ENCODE peak calls at places on chromosomes 13 and 19, in seven cellular contexts. D is tibial nerve, Q is lower leg skin, M is esophagus squamous epithelium, P is uterus, C is A549, I is heart left ventricle. T is an unnamed sample.

GRCh38 chr13:110561335-110562033 is at the start of gene RAB20:
- DNase-seq in P (peak), Q (peak), M (peak), C (peak), D (peak), I (peak), T (peak)

GRCh38 chr19:35901854-35902661 is at the start of gene HCST:
- DNase-seq in D (no peak), Q (no peak), M (no peak), C (no peak), P (no peak), I (no peak), T (peak)

GRCh38 chr13:46602531-46602930 is 49.6 kb downstream of the LRCH1 start:
- DNase-seq in I (no peak), P (no peak), D (no peak), Q (no peak), C (no peak), M (no peak), T (no peak)

GRCh38 chr13:97911311-97912138 is 42.0 kb upstream of the IPO5 start:
- DNase-seq in C (peak), I (no peak), Q (no peak), P (no peak), M (no peak), D (no peak), T (peak)

GRCh38 chr13:113741101-113741731 is 17.8 kb upstream of the TMEM255B start:
- DNase-seq in D (no peak), M (no peak), P (no peak), Q (no peak), C (no peak), I (no peak), T (peak)

GRCh38 chr13:42401376-42401775 is 129.4 kb downstream of the AKAP11 start:
- DNase-seq in M (no peak), I (no peak), D (no peak), C (no peak), P (no peak), Q (no peak), T (no peak)

GRCh38 chr19:20078696-20079095 is 896 bp downstream of the ZNF90 start:
- DNase-seq in D (no peak), M (no peak), Q (peak), P (peak), C (no peak), I (peak), T (peak)

GRCh38 chr13:98216135-98216565 is 39.1 kb upstream of the RNF113B start:
- DNase-seq in P (peak), M (no peak), Q (no peak), C (peak), I (peak), D (no peak), T (no peak)

GRCh38 chr13:104641309-104641708 is 1575.1 kb upstream of the SLC10A2 start:
- DNase-seq in I (no peak), M (no peak), Q (no peak), C (no peak), D (no peak), P (no peak), T (no peak)

GRCh38 chr19:46515879-46516350 is 20.2 kb upstream of the PNMA8B start:
- DNase-seq in I (no peak), C (peak), D (no peak), P (no peak), Q (no peak), M (no peak), T (peak)

GRCh38 chr19:30630289-30631034 is 258.3 kb downstream of the ZNF536 start:
- DNase-seq in D (no peak), P (no peak), C (no peak), Q (no peak), M (no peak), I (no peak), T (no peak)

GRCh38 chr13:99380921-99381645 is 73.9 kb upstream of the GPR183 start:
- DNase-seq in C (no peak), Q (no peak), I (no peak), D (no peak), P (no peak), M (no peak), T (no peak)

GRCh38 chr13:104592127-104592526 is 1525.9 kb upstream of the SLC10A2 start:
- DNase-seq in Q (no peak), I (no peak), D (no peak), P (no peak), M (no peak), C (no peak), T (no peak)

GRCh38 chr13:75864718-75865117 is 228.6 kb downstream of the LMO7 start:
- DNase-seq in I (no peak), D (no peak), Q (no peak), P (no peak), C (peak), M (no peak), T (no peak)

GRCh38 chr13:112444001-112444311 is 67.8 kb downstream of the SPACA7 start:
- DNase-seq in P (no peak), Q (peak), M (no peak), D (no peak), C (peak), I (peak), T (peak)

GRCh38 chr13:71860547-71861131 is 6.4 kb downstream of the DACH1 start:
- DNase-seq in Q (no peak), P (no peak), C (no peak), I (no peak), D (no peak), M (no peak), T (peak)

GRCh38 chr13:73793361-73793760 is 340.8 kb downstream of the KLF12 start:
- DNase-seq in P (no peak), I (no peak), C (no peak), Q (no peak), D (no peak), M (no peak), T (no peak)

GRCh38 chr19:48342841-48343540 is 17.6 kb downstream of the EMP3 start:
- DNase-seq in M (no peak), Q (no peak), P (no peak), C (peak), D (no peak), I (no peak), T (peak)

GRCh38 chr13:112647256-112647655 is 42.6 kb upstream of the ATP11A start:
- DNase-seq in I (no peak), P (no peak), Q (peak), D (no peak), M (no peak), C (no peak), T (no peak)

GRCh38 chr19:18000981-18001836 is 6.8 kb upstream of the ARRDC2 start:
- DNase-seq in Q (peak), M (peak), D (peak), I (peak), C (peak), P (peak), T (peak)
- TF ChIP-seq POLR2A in Q (peak), M (no peak), D (peak), I (peak), C (peak), P (peak), T (peak)

GRCh38 chr19:1438035-1438932 is at the start of gene RPS15:
- DNase-seq in C (peak), I (peak), D (peak), M (peak), Q (peak), P (peak), T (peak)
- TF ChIP-seq POLR2A in C (peak), I (no peak), D (peak), M (no peak), Q (peak), P (peak), T (peak)

GRCh38 chr19:57755031-57755430 is 8.4 kb downstream of the ZNF776 start:
- DNase-seq in M (no peak), C (no peak), Q (no peak), P (no peak), D (no peak), I (no peak), T (no peak)

GRCh38 chr19:57757941-57758340 is 11.3 kb downstream of the ZNF776 start:
- DNase-seq in P (no peak), D (no peak), I (no peak), M (no peak), C (no peak), Q (no peak), T (no peak)

GRCh38 chr19:57759096-57759495 is 10.4 kb upstream of the ZNF586 start:
- DNase-seq in I (no peak), P (no peak), D (no peak), M (no peak), C (no peak), Q (no peak), T (peak)

GRCh38 chr19:57754091-57754673 is 7.6 kb downstream of the ZNF776 start:
- DNase-seq in Q (no peak), I (no peak), M (no peak), P (no peak), C (no peak), D (no peak), T (no peak)
- TF ChIP-seq POLR2A in Q (no peak), I (no peak), M (no peak), P (no peak), C (no peak), D (no peak), T (no peak)

GRCh38 chr13:50573046-50573445 is 270.4 kb downstream of the DLEU7 start:
- DNase-seq in P (no peak), I (no peak), Q (no peak), D (no peak), M (no peak), C (no peak), T (no peak)

GRCh38 chr13:50576156-50576555 is 267.3 kb downstream of the DLEU7 start:
- DNase-seq in M (no peak), C (no peak), I (no peak), D (no peak), P (no peak), Q (no peak), T (no peak)

GRCh38 chr13:50577806-50578205 is 265.7 kb downstream of the DLEU7 start:
- DNase-seq in Q (no peak), P (no peak), M (no peak), C (no peak), I (no peak), D (no peak), T (no peak)

GRCh38 chr13:50574731-50575130 is 268.8 kb downstream of the DLEU7 start:
- DNase-seq in C (no peak), P (no peak), M (no peak), Q (no peak), I (no peak), D (no peak), T (no peak)

GRCh38 chr13:50575138-50575537 is 268.4 kb downstream of the DLEU7 start:
- DNase-seq in Q (no peak), I (no peak), C (no peak), D (no peak), M (no peak), P (no peak), T (no peak)
- TF ChIP-seq POLR2A in Q (no peak), I (no peak), C (no peak), D (no peak), M (no peak), P (no peak), T (no peak)

GRCh38 chr19:10968527-10969081 is 7.8 kb downstream of the SMARCA4 start:
- DNase-seq in M (no peak), C (no peak), Q (no peak), I (no peak), D (no peak), P (no peak), T (no peak)
- TF ChIP-seq POLR2A in M (no peak), C (no peak), Q (no peak), I (no peak), D (no peak), P (no peak), T (no peak)

GRCh38 chr19:29212614-29213573 is at the start of gene UQCRFS1:
- DNase-seq in I (peak), P (peak), M (peak), Q (peak), D (peak), C (peak), T (peak)
- TF ChIP-seq POLR2A in I (no peak), P (peak), M (no peak), Q (peak), D (peak), C (peak), T (peak)

GRCh38 chr19:811007-811434 is 10.7 kb downstream of the PLPPR3 start:
- DNase-seq in P (no peak), C (no peak), D (no peak), Q (no peak), M (no peak), I (no peak), T (peak)
- TF ChIP-seq POLR2A in P (no peak), C (no peak), D (no peak), Q (no peak), M (no peak), I (no peak), T (no peak)

GRCh38 chr19:18577365-18577914 is 5.8 kb downstream of the UBA52 start:
- DNase-seq in I (no peak), C (no peak), Q (no peak), D (no peak), M (no peak), P (no peak), T (no peak)
- TF ChIP-seq POLR2A in I (no peak), C (no peak), Q (no peak), D (no peak), M (no peak), P (no peak), T (no peak)

GRCh38 chr19:4539697-4540581 is at the start of gene LRG1:
- DNase-seq in I (no peak), Q (no peak), C (no peak), P (peak), D (no peak), M (no peak), T (peak)
- TF ChIP-seq POLR2A in I (no peak), Q (no peak), C (no peak), P (no peak), D (no peak), M (no peak), T (no peak)

T was measured in NB4.